ENCODE peak calls at places on chromosomes 3 and 15, in five cellular contexts. Z is AG10803, L is chondrocyte, E is adrenal gland, X is GM12878. B is an unnamed sample.

GRCh38 chr15:47945869-47946666 is 174.7 kb upstream of the SLC24A5 start:
- DNase-seq in X (no peak), E (no peak), Z (no peak), L (no peak), B (no peak)

GRCh38 chr15:100189849-100190248 is 151.9 kb downstream of the ADAMTS17 start:
- DNase-seq in X (no peak), E (peak; percentile 41), Z (no peak), L (no peak), B (no peak)

GRCh38 chr15:48641416-48641815 is 4.1 kb downstream of the FBN1 start:
- DNase-seq in L (no peak), E (no peak), X (peak; percentile 23), Z (no peak), B (no peak)

GRCh38 chr3:124374583-124374982 is 355.7 kb upstream of the UMPS start:
- DNase-seq in Z (no peak), L (no peak), E (no peak), X (no peak), B (no peak)

GRCh38 chr3:51637941-51638471 is 33.0 kb upstream of the TEX264 start:
- DNase-seq in L (no peak), E (peak; percentile 81), X (no peak), Z (peak; percentile 65), B (peak; percentile 58)

GRCh38 chr15:38623744-38624143 is 59.1 kb upstream of the RASGRP1 start:
- DNase-seq in X (no peak), E (no peak), L (no peak), Z (peak; percentile 8), B (no peak)

GRCh38 chr15:91032919-91033803 is 10.8 kb upstream of the VPS33B start:
- DNase-seq in E (peak; percentile 82), L (no peak), X (no peak), Z (no peak), B (no peak)

GRCh38 chr3:184443364-184443763 is 63.5 kb downstream of the CHRD start:
- DNase-seq in E (no peak), X (no peak), L (peak; percentile 28), Z (no peak), B (no peak)

GRCh38 chr15:78041946-78042345 is 35.6 kb downstream of the TBC1D2B start:
- DNase-seq in X (no peak), E (no peak), L (no peak), Z (no peak), B (no peak)

GRCh38 chr3:189914799-189915198 is 205.9 kb downstream of the P3H2 start:
- DNase-seq in X (no peak), E (no peak), Z (peak; percentile 91), L (no peak), B (peak; percentile 72)

GRCh38 chr3:172307143-172307560 is 141.1 kb downstream of the GHSR start:
- DNase-seq in E (no peak), Z (no peak), X (no peak), L (no peak), B (no peak)

GRCh38 chr3:29286841-29287240 is 6.0 kb downstream of the RBMS3 start:
- DNase-seq in E (no peak), L (no peak), Z (peak; percentile 77), X (no peak), B (no peak)

GRCh38 chr3:133887951-133888703 is 7.6 kb downstream of the RAB6B start:
- DNase-seq in X (no peak), L (no peak), Z (no peak), E (no peak), B (no peak)

GRCh38 chr3:167095976-167096375 is 284.1 kb downstream of the ZBBX start:
- DNase-seq in L (no peak), X (no peak), Z (no peak), E (no peak), B (no peak)

GRCh38 chr3:148757238-148757930 is 59.7 kb downstream of the AGTR1 start:
- DNase-seq in E (no peak), L (no peak), Z (peak; percentile 91), X (no peak), B (peak; percentile 65)

GRCh38 chr15:98924311-98925049 is 83.1 kb downstream of the PGPEP1L start:
- DNase-seq in Z (no peak), X (no peak), L (no peak), E (no peak), B (no peak)

DNA sequence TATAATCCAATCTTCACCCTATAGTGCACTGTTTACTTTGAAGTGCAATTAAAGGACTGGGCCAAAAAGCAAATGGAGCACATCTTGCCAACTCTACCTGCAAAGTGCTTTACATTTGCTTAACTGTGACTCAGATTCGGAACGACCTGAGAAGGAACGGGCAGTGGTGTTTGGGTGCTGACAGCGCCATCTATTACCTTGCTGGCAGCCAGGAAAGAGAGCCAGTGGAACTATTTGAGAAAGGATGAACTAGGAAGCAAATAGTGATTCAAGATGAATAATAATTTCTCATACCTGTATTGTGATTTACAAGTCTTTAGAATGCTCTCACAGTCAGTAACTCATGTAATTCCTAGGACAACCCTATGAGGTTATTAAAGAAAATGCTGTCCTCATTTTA is 312.9 kb downstream of the PDCD6IP start:
- DNase-seq in E (no peak), Z (no peak), L (no peak), X (no peak), B (no peak)
- TF ChIP-seq CTCF in E (no peak), Z (no peak), L (no peak), X (no peak), B (no peak)

GRCh38 chr3:109346099-109346498 is 8.8 kb upstream of the DPPA4 start:
- DNase-seq in E (no peak), Z (no peak), L (no peak), X (no peak), B (no peak)
- TF ChIP-seq CTCF in E (no peak), Z (no peak), L (no peak), X (no peak), B (no peak)

GRCh38 chr3:139935071-139935865 is at the start of gene CLSTN2:
- DNase-seq in L (no peak), Z (peak; percentile 7), X (no peak), E (peak; percentile 83), B (no peak)
- TF ChIP-seq CTCF in L (no peak), Z (no peak), X (no peak), E (peak; percentile 7), B (no peak)

GRCh38 chr15:80747317-80748053 is 31.7 kb upstream of the CEMIP start:
- DNase-seq in X (no peak), E (no peak), L (no peak), Z (no peak), B (no peak)
- TF ChIP-seq CTCF in X (no peak), E (no peak), L (no peak), Z (no peak), B (peak; percentile 41)

GRCh38 chr15:60299452-60300047 is 98.2 kb downstream of the ANXA2 start:
- DNase-seq in L (no peak), Z (peak; percentile 26), X (no peak), E (no peak), B (peak; percentile 9)
- TF ChIP-seq CTCF in L (peak; percentile 12), Z (peak; percentile 29), X (no peak), E (no peak), B (peak; percentile 59)

GRCh38 chr15:96887730-96888129 is 557.2 kb downstream of the NR2F2 start:
- DNase-seq in L (no peak), E (no peak), Z (no peak), X (no peak), B (no peak)
- TF ChIP-seq CTCF in L (no peak), E (no peak), Z (no peak), X (no peak), B (no peak)

DNA sequence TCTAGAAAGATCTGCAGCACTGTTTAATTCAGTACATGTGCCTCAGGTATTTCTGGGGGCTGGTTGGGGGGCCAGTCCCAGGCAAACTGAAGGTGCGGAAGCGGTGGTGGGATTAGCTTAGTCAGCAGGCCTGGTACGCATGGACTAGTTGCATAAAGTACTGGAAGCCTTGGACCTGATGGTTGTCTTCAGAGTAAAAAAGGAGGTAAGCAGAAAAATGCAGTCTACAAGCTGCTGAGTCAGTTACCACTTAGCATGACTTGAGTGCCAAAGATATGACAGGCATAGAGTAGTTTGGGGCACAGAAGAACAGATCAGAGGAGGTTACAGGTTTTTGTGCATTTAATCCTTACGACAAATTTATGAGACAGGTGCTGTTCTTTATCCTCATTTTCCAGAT is 19.9 kb upstream of the GOLGA8J start:
- DNase-seq in E (no peak), Z (no peak), X (no peak), L (no peak), B (no peak)
- TF ChIP-seq CTCF in E (no peak), Z (no peak), X (no peak), L (no peak), B (no peak)

GRCh38 chr15:25345943-25346342 is 92.9 kb downstream of the UBE3A start:
- DNase-seq in X (no peak), Z (peak; percentile 53), L (no peak), E (peak; percentile 61), B (peak; percentile 78)
- TF ChIP-seq CTCF in X (no peak), Z (peak; percentile 15), L (peak; percentile 45), E (no peak), B (peak; percentile 38)

GRCh38 chr3:58585994-58586393 is 8.8 kb upstream of the FAM107A start:
- DNase-seq in E (no peak), L (no peak), Z (no peak), X (no peak), B (no peak)
- TF ChIP-seq CTCF in E (no peak), L (no peak), Z (no peak), X (no peak), B (no peak)

GRCh38 chr3:132006605-132007204 is 28.1 kb downstream of the CPNE4 start:
- DNase-seq in Z (peak; percentile 49), E (peak; percentile 79), L (no peak), X (no peak), B (no peak)
- TF ChIP-seq CTCF in Z (peak; percentile 63), E (peak; percentile 57), L (peak; percentile 71), X (peak; percentile 56), B (peak; percentile 52)